ENCODE peak calls at places on chromosomes 6 and 20, in eight cellular contexts. J is left ventricle myocardium inferior, P is H1, T is psoas muscle, I is small intestine, S is HepG2, F is spleen, O is GM23248. V is an unnamed sample. For H3K4me1, the result is how much of the 10 kb centered on the place peaks cover.

GRCh38 chr6:169398342-169399105 is 144.9 kb upstream of the THBS2 start:
- DNase-seq in P (no peak), I (no peak), J (no peak), T (no peak), S (no peak), O (peak), F (no peak), V (no peak)

GRCh38 chr6:79525272-79526100 is 11.7 kb downstream of the LCA5 start:
- DNase-seq in I (peak), F (no peak), S (peak), T (peak), J (no peak), P (no peak), O (peak), V (no peak)

GRCh38 chr6:74343804-74344203 is 647.8 kb downstream of the CD109 start:
- DNase-seq in I (no peak), S (peak), F (no peak), P (no peak), T (no peak), J (no peak), O (peak), V (no peak)

GRCh38 chr6:93105017-93105416 is 314.3 kb downstream of the EPHA7 start:
- DNase-seq in S (no peak), P (no peak), I (no peak), J (no peak), T (no peak), O (no peak), F (no peak), V (no peak)

GRCh38 chr6:168419569-168419968 is 21.4 kb upstream of the SMOC2 start:
- DNase-seq in P (peak), O (no peak), T (no peak), F (no peak), S (no peak), I (no peak), J (no peak), V (no peak)

GRCh38 chr6:94498099-94498498 is 1078.7 kb upstream of the EPHA7 start:
- DNase-seq in S (no peak), O (no peak), P (no peak), T (no peak), I (no peak), J (no peak), F (no peak), V (no peak)

GRCh38 chr6:37851997-37852524 is 32.5 kb downstream of the ZFAND3 start:
- DNase-seq in F (no peak), T (no peak), I (no peak), P (no peak), J (no peak), S (no peak), O (no peak), V (no peak)

GRCh38 chr6:4664117-4664626 is 112.0 kb upstream of the CDYL start:
- DNase-seq in P (peak), T (peak), I (no peak), F (no peak), O (peak), S (no peak), J (peak), V (peak)

GRCh38 chr6:142297996-142298753 is 3.6 kb upstream of the ADGRG6 start:
- DNase-seq in O (peak), I (no peak), J (no peak), S (peak), P (no peak), F (no peak), T (no peak), V (no peak)

DNA sequence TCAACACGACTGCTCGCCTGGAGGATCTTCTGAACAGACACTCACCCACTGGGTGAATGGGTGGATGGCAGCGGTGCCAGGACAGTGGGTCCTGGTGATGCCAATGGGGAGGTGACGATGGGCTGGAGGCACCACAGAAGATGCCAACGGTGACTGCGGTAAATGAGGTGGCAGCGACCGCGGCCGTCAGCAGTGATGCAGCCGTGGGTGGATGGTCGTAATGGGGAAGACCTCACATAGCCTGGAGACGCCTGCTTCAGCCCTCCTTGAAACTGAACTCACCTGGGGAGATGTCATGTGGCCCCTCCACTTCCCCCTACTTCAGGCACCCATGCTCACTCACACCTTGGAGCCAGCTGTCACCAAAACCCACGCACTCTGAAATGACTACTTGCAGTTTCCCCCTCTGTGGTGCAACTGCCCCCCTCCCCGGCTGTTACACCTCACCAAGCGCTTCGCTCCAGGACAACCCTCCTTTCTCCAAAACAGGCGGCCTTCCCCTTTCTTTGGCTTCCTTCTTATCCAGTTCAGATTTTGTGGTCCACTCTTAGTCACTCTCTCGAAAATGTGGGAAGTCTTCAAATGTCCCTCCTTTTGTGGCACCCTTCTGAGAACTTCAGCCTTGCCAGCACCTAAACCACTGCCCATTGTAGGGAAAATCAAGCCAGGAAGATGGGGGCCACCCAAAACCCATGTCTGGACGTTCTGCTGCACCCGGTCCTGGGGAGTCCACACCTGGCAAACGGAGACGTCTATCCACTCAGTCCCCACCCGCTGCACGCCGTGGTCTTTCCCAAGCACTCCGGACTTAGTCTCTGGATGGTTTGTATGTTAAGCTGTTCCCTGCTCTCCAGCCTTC is 10.4 kb upstream of the ABHD16B start:
- DNase-seq in I (no peak), O (no peak), F (no peak), P (no peak), J (no peak), T (no peak), S (no peak), V (no peak)
- H3K4me1 ChIP-seq in I (under half), O (under half), F (under half), P (under half), J (half or more), T (under half), S (half or more), V (under half)

DNA sequence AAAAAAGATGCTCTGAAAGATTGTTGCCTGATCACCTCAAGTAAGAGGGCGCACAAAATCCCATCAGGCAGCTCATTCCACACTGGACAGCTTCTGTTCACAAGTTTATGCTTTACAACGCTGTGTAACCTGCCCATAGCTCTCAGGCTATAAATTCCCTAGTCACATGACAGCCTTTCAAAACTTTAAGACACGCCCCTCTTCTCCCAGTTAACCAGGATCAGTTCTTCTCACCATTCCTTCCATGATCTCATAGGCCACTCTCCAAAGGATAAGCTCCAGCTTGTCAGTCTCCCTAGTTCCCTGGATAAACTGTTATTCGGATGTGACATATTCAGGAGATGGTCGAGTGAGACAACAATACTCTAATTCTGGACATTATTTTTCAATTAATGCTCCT is 15.0 kb downstream of the ADNP start:
- DNase-seq in F (no peak), S (no peak), T (no peak), O (peak), P (no peak), I (peak), J (no peak), V (no peak)
- H3K4me1 ChIP-seq in F (half or more), S (under half), T (half or more), O (half or more), P (under half), I (under half), J (half or more), V (under half)

GRCh38 chr20:48278961-48279481 is 493.7 kb upstream of the SULF2 start:
- DNase-seq in S (no peak), P (no peak), I (no peak), J (no peak), T (no peak), F (no peak), O (no peak), V (no peak)

GRCh38 chr20:48273843-48274242 is 488.6 kb upstream of the SULF2 start:
- DNase-seq in J (no peak), S (no peak), F (no peak), I (no peak), P (no peak), T (no peak), O (no peak), V (no peak)

GRCh38 chr20:48275737-48276342 is 490.6 kb upstream of the SULF2 start:
- DNase-seq in J (no peak), T (no peak), I (no peak), S (no peak), F (no peak), O (no peak), P (no peak), V (no peak)

GRCh38 chr20:48275325-48275724 is 490.0 kb upstream of the SULF2 start:
- DNase-seq in J (no peak), P (no peak), F (no peak), T (no peak), O (peak), S (no peak), I (peak), V (no peak)
- H3K4me1 ChIP-seq in J (under half), P (under half), F (under half), T (under half), O (under half), S (under half), I (under half), V (under half)

GRCh38 chr6:152184573-152185157 is 377.2 kb downstream of the ESR1 start:
- DNase-seq in F (no peak), P (no peak), I (peak), J (no peak), O (peak), S (no peak), T (no peak), V (no peak)

GRCh38 chr6:152180601-152181000 is 373.1 kb downstream of the ESR1 start:
- DNase-seq in F (no peak), P (no peak), S (no peak), T (no peak), I (no peak), J (no peak), O (no peak), V (no peak)

GRCh38 chr6:152188011-152188410 is 380.5 kb downstream of the ESR1 start:
- DNase-seq in J (no peak), O (no peak), I (no peak), S (no peak), P (no peak), F (no peak), T (no peak), V (no peak)

GRCh38 chr6:152186840-152187239 is 379.4 kb downstream of the ESR1 start:
- DNase-seq in T (no peak), O (no peak), P (no peak), S (no peak), J (no peak), F (no peak), I (no peak), V (no peak)

GRCh38 chr6:152185158-152185574 is 377.7 kb downstream of the ESR1 start:
- DNase-seq in J (no peak), P (no peak), T (no peak), F (no peak), O (no peak), I (peak), S (no peak), V (no peak)
- H3K4me1 ChIP-seq in J (under half), P (under half), T (under half), F (under half), O (under half), I (under half), S (under half), V (under half)